ENCODE peak calls at places on chromosomes 5 and 9, in nine cellular contexts. One of them, this sample, is unnamed.

GRCh38 chr9:131701789-131702337 is 38.0 kb downstream of the RAPGEF1 start:
- DNase-seq in Peyer's patch: no peak
- DNase-seq in hepatocyte: no peak
- DNase-seq in colonic mucosa: no peak
- DNase-seq in BJ: no peak
- DNase-seq in psoas muscle: no peak
- DNase-seq in A549: no peak
- DNase-seq in Calu3: no peak
- DNase-seq in heart left ventricle: no peak
- DNase-seq in this sample: no peak

GRCh38 chr5:28580616-28581015 is 1542.2 kb upstream of the CDH9 start:
- DNase-seq in Peyer's patch: no peak
- DNase-seq in hepatocyte: no peak
- DNase-seq in colonic mucosa: no peak
- DNase-seq in BJ: no peak
- DNase-seq in psoas muscle: no peak
- DNase-seq in A549: no peak
- DNase-seq in Calu3: no peak
- DNase-seq in heart left ventricle: no peak
- DNase-seq in this sample: no peak

GRCh38 chr9:135536166-135536565 is 9.8 kb upstream of the OBP2A start:
- DNase-seq in Peyer's patch: no peak
- DNase-seq in hepatocyte: no peak
- DNase-seq in colonic mucosa: no peak
- DNase-seq in BJ: no peak
- DNase-seq in psoas muscle: no peak
- DNase-seq in A549: no peak
- DNase-seq in Calu3: no peak
- DNase-seq in heart left ventricle: no peak
- DNase-seq in this sample: no peak

GRCh38 chr9:72526901-72527800 is 5.7 kb downstream of the TMC1 start:
- DNase-seq in Peyer's patch: peak
- DNase-seq in hepatocyte: peak
- DNase-seq in colonic mucosa: peak
- DNase-seq in BJ: peak
- DNase-seq in psoas muscle: peak
- DNase-seq in A549: peak
- DNase-seq in Calu3: peak
- DNase-seq in heart left ventricle: peak
- DNase-seq in this sample: peak

GRCh38 chr9:137478613-137479314 is 19.6 kb upstream of the NSMF start:
- DNase-seq in Peyer's patch: no peak
- DNase-seq in hepatocyte: no peak
- DNase-seq in colonic mucosa: no peak
- DNase-seq in BJ: no peak
- DNase-seq in psoas muscle: no peak
- DNase-seq in A549: no peak
- DNase-seq in Calu3: no peak
- DNase-seq in heart left ventricle: peak
- DNase-seq in this sample: no peak

GRCh38 chr9:74645007-74645639 is 148.0 kb downstream of the RORB start:
- DNase-seq in Peyer's patch: no peak
- DNase-seq in hepatocyte: peak
- DNase-seq in colonic mucosa: no peak
- DNase-seq in BJ: no peak
- DNase-seq in psoas muscle: no peak
- DNase-seq in A549: peak
- DNase-seq in Calu3: peak
- DNase-seq in heart left ventricle: no peak
- DNase-seq in this sample: peak

GRCh38 chr5:96324708-96325107 is 108.3 kb downstream of the PCSK1 start:
- DNase-seq in Peyer's patch: no peak
- DNase-seq in hepatocyte: no peak
- DNase-seq in colonic mucosa: no peak
- DNase-seq in BJ: no peak
- DNase-seq in psoas muscle: no peak
- DNase-seq in A549: peak
- DNase-seq in Calu3: peak
- DNase-seq in heart left ventricle: no peak
- DNase-seq in this sample: no peak

GRCh38 chr5:139982157-139982974 is 60.7 kb downstream of the NRG2 start:
- DNase-seq in Peyer's patch: no peak
- DNase-seq in hepatocyte: peak
- DNase-seq in colonic mucosa: no peak
- DNase-seq in BJ: peak
- DNase-seq in psoas muscle: no peak
- DNase-seq in A549: no peak
- DNase-seq in Calu3: peak
- DNase-seq in heart left ventricle: peak
- DNase-seq in this sample: no peak

GRCh38 chr9:6811436-6811835 is 53.7 kb downstream of the KDM4C start:
- DNase-seq in Peyer's patch: no peak
- DNase-seq in hepatocyte: no peak
- DNase-seq in colonic mucosa: no peak
- DNase-seq in BJ: no peak
- DNase-seq in psoas muscle: no peak
- DNase-seq in A549: no peak
- DNase-seq in Calu3: no peak
- DNase-seq in heart left ventricle: no peak
- DNase-seq in this sample: no peak

GRCh38 chr5:98631311-98632054 is 142.0 kb upstream of the RGMB start:
- DNase-seq in Peyer's patch: no peak
- DNase-seq in hepatocyte: no peak
- DNase-seq in colonic mucosa: no peak
- DNase-seq in BJ: peak
- DNase-seq in psoas muscle: no peak
- DNase-seq in A549: peak
- DNase-seq in Calu3: no peak
- DNase-seq in heart left ventricle: no peak
- DNase-seq in this sample: no peak

GRCh38 chr5:34706084-34706483 is 50.0 kb downstream of the RAI14 start:
- DNase-seq in Peyer's patch: no peak
- DNase-seq in hepatocyte: no peak
- DNase-seq in colonic mucosa: no peak
- DNase-seq in BJ: no peak
- DNase-seq in psoas muscle: no peak
- DNase-seq in A549: no peak
- DNase-seq in Calu3: no peak
- DNase-seq in heart left ventricle: no peak
- DNase-seq in this sample: no peak

GRCh38 chr5:132094393-132095076 is 20.9 kb downstream of the CSF2 start:
- DNase-seq in Peyer's patch: no peak
- DNase-seq in hepatocyte: peak
- DNase-seq in colonic mucosa: no peak
- DNase-seq in BJ: peak
- DNase-seq in psoas muscle: peak
- DNase-seq in A549: peak
- DNase-seq in Calu3: peak
- DNase-seq in heart left ventricle: no peak
- DNase-seq in this sample: no peak

GRCh38 chr9:82621446-82621845 is 441.5 kb downstream of the RASEF start:
- DNase-seq in Peyer's patch: no peak
- DNase-seq in hepatocyte: no peak
- DNase-seq in colonic mucosa: no peak
- DNase-seq in BJ: no peak
- DNase-seq in psoas muscle: no peak
- DNase-seq in A549: no peak
- DNase-seq in Calu3: no peak
- DNase-seq in heart left ventricle: no peak
- DNase-seq in this sample: no peak

GRCh38 chr5:68406767-68407232 is 191.2 kb downstream of the PIK3R1 start:
- DNase-seq in Peyer's patch: peak
- DNase-seq in hepatocyte: peak
- DNase-seq in colonic mucosa: peak
- DNase-seq in BJ: no peak
- DNase-seq in psoas muscle: no peak
- DNase-seq in A549: peak
- DNase-seq in Calu3: peak
- DNase-seq in heart left ventricle: no peak
- DNase-seq in this sample: no peak

GRCh38 chr5:171575808-171576207 is 156.4 kb downstream of the FGF18 start:
- DNase-seq in Peyer's patch: no peak
- DNase-seq in hepatocyte: no peak
- DNase-seq in colonic mucosa: no peak
- DNase-seq in BJ: no peak
- DNase-seq in psoas muscle: no peak
- DNase-seq in A549: no peak
- DNase-seq in Calu3: no peak
- DNase-seq in heart left ventricle: no peak
- DNase-seq in this sample: no peak
- TF ChIP-seq CTCF in Peyer's patch: no peak
- TF ChIP-seq CTCF in hepatocyte: no peak
- TF ChIP-seq CTCF in colonic mucosa: no peak
- TF ChIP-seq CTCF in BJ: no peak
- TF ChIP-seq CTCF in psoas muscle: no peak
- TF ChIP-seq CTCF in A549: no peak
- TF ChIP-seq CTCF in Calu3: no peak
- TF ChIP-seq CTCF in heart left ventricle: no peak
- TF ChIP-seq CTCF in this sample: no peak

DNA sequence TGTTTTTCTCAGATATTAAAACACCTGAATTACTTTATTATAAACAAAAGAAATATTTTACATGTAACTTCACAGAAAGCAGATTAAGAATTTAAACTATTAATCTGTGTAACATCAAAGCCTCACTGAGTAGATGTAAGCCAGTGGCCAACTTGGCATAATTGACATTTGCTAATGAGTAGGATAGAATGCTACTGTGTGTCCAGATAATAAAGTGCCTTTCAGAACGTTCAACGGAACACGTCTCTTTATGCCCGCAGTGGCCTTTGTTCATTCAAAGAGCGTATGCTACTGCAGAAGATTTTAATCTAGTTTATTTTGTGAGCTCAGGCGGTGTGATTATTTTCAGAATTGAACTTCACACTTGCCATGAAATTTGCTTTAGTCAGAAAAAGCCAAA is 531.1 kb upstream of the TYRP1 start:
- DNase-seq in Peyer's patch: no peak
- DNase-seq in hepatocyte: no peak
- DNase-seq in colonic mucosa: no peak
- DNase-seq in BJ: no peak
- DNase-seq in psoas muscle: no peak
- DNase-seq in A549: no peak
- DNase-seq in Calu3: no peak
- DNase-seq in heart left ventricle: no peak
- DNase-seq in this sample: no peak
- TF ChIP-seq CTCF in Peyer's patch: no peak
- TF ChIP-seq CTCF in hepatocyte: no peak
- TF ChIP-seq CTCF in colonic mucosa: no peak
- TF ChIP-seq CTCF in BJ: no peak
- TF ChIP-seq CTCF in psoas muscle: no peak
- TF ChIP-seq CTCF in A549: no peak
- TF ChIP-seq CTCF in Calu3: no peak
- TF ChIP-seq CTCF in heart left ventricle: no peak
- TF ChIP-seq CTCF in this sample: no peak

DNA sequence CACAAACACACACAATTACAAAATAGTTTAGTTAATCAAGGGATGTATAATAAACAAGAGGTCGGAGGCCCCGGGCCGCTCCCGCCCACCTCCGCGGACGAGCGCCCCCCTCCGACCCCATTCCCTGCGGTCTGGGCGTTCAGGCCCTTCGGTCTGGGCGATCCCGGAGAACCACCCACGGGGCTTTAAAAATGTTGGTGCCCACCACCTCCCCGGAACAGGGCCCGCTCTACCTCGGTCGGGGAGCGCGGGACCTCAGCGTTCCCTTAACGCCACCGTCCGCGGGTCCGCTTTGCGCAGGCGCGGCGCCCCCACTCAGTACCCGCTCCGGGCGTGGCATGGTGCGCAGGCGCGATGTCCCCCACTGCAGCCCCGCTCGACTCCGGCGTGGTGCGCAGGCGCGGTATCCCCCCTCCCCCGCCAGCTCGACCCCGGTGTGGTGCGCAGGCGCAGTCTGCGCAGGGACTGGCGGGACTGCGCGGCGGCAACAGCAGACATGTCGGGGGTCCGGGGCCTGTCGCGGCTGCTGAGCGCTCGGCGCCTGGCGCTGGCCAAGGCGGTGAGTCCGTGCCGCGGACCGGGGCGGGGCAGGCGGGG is at the start of the genes CCDC127 and SDHA:
- DNase-seq in Peyer's patch: peak
- DNase-seq in hepatocyte: peak
- DNase-seq in colonic mucosa: peak
- DNase-seq in BJ: peak
- DNase-seq in psoas muscle: peak
- DNase-seq in A549: peak
- DNase-seq in Calu3: peak
- DNase-seq in heart left ventricle: peak
- DNase-seq in this sample: peak
- TF ChIP-seq CTCF in Peyer's patch: no peak
- TF ChIP-seq CTCF in hepatocyte: peak
- TF ChIP-seq CTCF in colonic mucosa: no peak
- TF ChIP-seq CTCF in BJ: peak
- TF ChIP-seq CTCF in psoas muscle: peak
- TF ChIP-seq CTCF in A549: peak
- TF ChIP-seq CTCF in Calu3: peak
- TF ChIP-seq CTCF in heart left ventricle: peak
- TF ChIP-seq CTCF in this sample: peak

GRCh38 chr9:128382261-128382660 is 11.1 kb downstream of the URM1 start:
- DNase-seq in Peyer's patch: no peak
- DNase-seq in hepatocyte: no peak
- DNase-seq in colonic mucosa: no peak
- DNase-seq in BJ: no peak
- DNase-seq in psoas muscle: no peak
- DNase-seq in A549: no peak
- DNase-seq in Calu3: no peak
- DNase-seq in heart left ventricle: no peak
- DNase-seq in this sample: no peak

GRCh38 chr9:128384801-128385492 is 13.8 kb downstream of the URM1 start:
- DNase-seq in Peyer's patch: no peak
- DNase-seq in hepatocyte: no peak
- DNase-seq in colonic mucosa: no peak
- DNase-seq in BJ: no peak
- DNase-seq in psoas muscle: no peak
- DNase-seq in A549: no peak
- DNase-seq in Calu3: no peak
- DNase-seq in heart left ventricle: no peak
- DNase-seq in this sample: no peak

GRCh38 chr9:128383007-128383753 is 12.0 kb downstream of the URM1 start:
- DNase-seq in Peyer's patch: no peak
- DNase-seq in hepatocyte: no peak
- DNase-seq in colonic mucosa: no peak
- DNase-seq in BJ: no peak
- DNase-seq in psoas muscle: no peak
- DNase-seq in A549: no peak
- DNase-seq in Calu3: no peak
- DNase-seq in heart left ventricle: no peak
- DNase-seq in this sample: no peak

GRCh38 chr9:128385493-128386205 is 14.5 kb downstream of the URM1 start:
- DNase-seq in Peyer's patch: no peak
- DNase-seq in hepatocyte: no peak
- DNase-seq in colonic mucosa: no peak
- DNase-seq in BJ: no peak
- DNase-seq in psoas muscle: no peak
- DNase-seq in A549: no peak
- DNase-seq in Calu3: no peak
- DNase-seq in heart left ventricle: no peak
- DNase-seq in this sample: no peak

DNA sequence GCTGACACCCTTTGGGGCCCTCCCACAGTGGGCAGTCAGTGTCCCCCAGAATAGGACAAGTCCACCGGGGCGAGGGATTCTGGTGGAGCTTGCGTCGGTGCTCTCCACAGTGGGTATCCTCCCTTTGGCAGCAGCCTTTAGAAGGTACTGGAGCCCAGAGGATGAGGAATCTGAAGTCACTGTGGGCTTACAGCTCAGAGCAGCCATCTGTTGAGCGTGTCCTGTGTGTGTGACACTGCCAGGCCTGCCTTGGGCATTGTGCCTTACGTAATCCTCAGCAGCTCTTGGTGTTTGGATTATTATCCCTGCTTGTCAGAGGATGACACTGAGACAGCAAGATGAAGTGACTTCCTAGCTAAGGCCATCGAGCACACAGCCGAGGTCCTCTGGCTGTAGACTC is 12.6 kb downstream of the URM1 start:
- DNase-seq in Peyer's patch: no peak
- DNase-seq in hepatocyte: no peak
- DNase-seq in colonic mucosa: no peak
- DNase-seq in BJ: no peak
- DNase-seq in psoas muscle: no peak
- DNase-seq in A549: no peak
- DNase-seq in Calu3: no peak
- DNase-seq in heart left ventricle: no peak
- DNase-seq in this sample: no peak
- TF ChIP-seq CTCF in Peyer's patch: no peak
- TF ChIP-seq CTCF in hepatocyte: no peak
- TF ChIP-seq CTCF in colonic mucosa: no peak
- TF ChIP-seq CTCF in BJ: no peak
- TF ChIP-seq CTCF in psoas muscle: no peak
- TF ChIP-seq CTCF in A549: no peak
- TF ChIP-seq CTCF in Calu3: no peak
- TF ChIP-seq CTCF in heart left ventricle: no peak
- TF ChIP-seq CTCF in this sample: no peak

This sample was measured in nephron progenitor cell.